ENCODE peak calls at places on chromosome X, in six cellular contexts. W, X, Q, F, O and D are unnamed samples.

GRCh38 chrX:153959649-153960048 is 12.0 kb downstream of the HCFC1 start:
- DNase-seq in W (no peak), X (no peak), Q (no peak), F (no peak), O (no peak), D (no peak)

GRCh38 chrX:1462596-1463251 is 10.0 kb upstream of the ASMTL start:
- DNase-seq in W (no peak), X (no peak), Q (no peak), F (peak), O (peak), D (no peak)

GRCh38 chrX:20718592-20718991 is 451.9 kb upstream of the RPS6KA3 start:
- DNase-seq in W (no peak), X (no peak), Q (peak), F (no peak), O (no peak), D (no peak)

GRCh38 chrX:2502668-2503519 is 2.1 kb upstream of the DHRSX start:
- DNase-seq in W (no peak), X (peak), Q (no peak), F (peak), O (peak), D (no peak)

GRCh38 chrX:96407043-96407442 is 277.6 kb upstream of the DIAPH2 start:
- DNase-seq in W (peak), X (peak), Q (no peak), F (peak), O (peak), D (peak)

GRCh38 chrX:112011376-112011775 is 71.2 kb downstream of the TRPC5 start:
- DNase-seq in W (no peak), X (no peak), Q (no peak), F (no peak), O (no peak), D (no peak)

GRCh38 chrX:38225093-38225492 is 4.4 kb upstream of the SRPX start:
- DNase-seq in W (no peak), X (no peak), Q (no peak), F (no peak), O (no peak), D (no peak)

GRCh38 chrX:44432641-44433040 is 89.2 kb upstream of the EFHC2 start:
- DNase-seq in W (no peak), X (no peak), Q (no peak), F (no peak), O (no peak), D (no peak)

GRCh38 chrX:137031517-137032377 is 2.0 kb downstream of the GPR101 start:
- DNase-seq in W (peak), X (peak), Q (peak), F (no peak), O (peak), D (peak)

GRCh38 chrX:140664939-140665338 is 44.6 kb upstream of the LINC00632 start:
- DNase-seq in W (peak), X (no peak), Q (no peak), F (no peak), O (no peak), D (peak)

GRCh38 chrX:427812-428725 is 41.4 kb upstream of the PPP2R3B start:
- DNase-seq in W (no peak), X (no peak), Q (no peak), F (no peak), O (no peak), D (peak)

GRCh38 chrX:34528081-34528480 is 129.0 kb downstream of the TMEM47 start:
- DNase-seq in W (no peak), X (no peak), Q (no peak), F (no peak), O (no peak), D (no peak)

GRCh38 chrX:103791233-103791632 is 14.6 kb downstream of the PLP1 start:
- DNase-seq in W (no peak), X (no peak), Q (peak), F (no peak), O (no peak), D (no peak)

GRCh38 chrX:21524008-21524407 is 134.1 kb downstream of the KLHL34 start:
- DNase-seq in W (no peak), X (no peak), Q (no peak), F (no peak), O (no peak), D (no peak)

GRCh38 chrX:54230440-54231148 is 47.5 kb upstream of the FAM120C start:
- DNase-seq in W (no peak), X (no peak), Q (no peak), F (no peak), O (peak), D (no peak)

GRCh38 chrX:1419545-1420355 is 27.8 kb upstream of the SLC25A6 start:
- DNase-seq in W (no peak), X (no peak), Q (no peak), F (no peak), O (no peak), D (peak)

GRCh38 chrX:110219920-110220319 is 98.0 kb downstream of the AMMECR1 start:
- DNase-seq in W (no peak), X (no peak), Q (peak), F (no peak), O (no peak), D (peak)

GRCh38 chrX:19725545-19726102 is 161.8 kb downstream of the SH3KBP1 start:
- DNase-seq in W (no peak), X (no peak), Q (no peak), F (peak), O (no peak), D (no peak)

GRCh38 chrX:136055651-136056221 is 70.5 kb downstream of the SLC9A6 start:
- DNase-seq in W (no peak), X (no peak), Q (no peak), F (no peak), O (peak), D (peak)

GRCh38 chrX:31658360-31658759 is 586.5 kb upstream of the FTHL17 start:
- DNase-seq in W (peak), X (no peak), Q (peak), F (no peak), O (peak), D (peak)

GRCh38 chrX:29285670-29286069 is 698.4 kb downstream of the IL1RAPL1 start:
- DNase-seq in W (no peak), X (no peak), Q (no peak), F (no peak), O (no peak), D (no peak)

GRCh38 chrX:136397001-136397400 is 90.7 kb upstream of the BRS3 start:
- DNase-seq in W (no peak), X (no peak), Q (no peak), F (no peak), O (no peak), D (no peak)

GRCh38 chrX:38273453-38273852 is 52.8 kb upstream of the SRPX start:
- DNase-seq in W (no peak), X (no peak), Q (no peak), F (no peak), O (no peak), D (no peak)

GRCh38 chrX:39689374-39690104 is 408.2 kb downstream of the BCOR start:
- DNase-seq in W (no peak), X (peak), Q (no peak), F (no peak), O (no peak), D (peak)